ENCODE peak calls at places on chromosomes 16 and 17, in four cellular contexts. Y is left lung, G is Peyer's patch, N is HCT116. H is an unnamed sample.
A peak's percentile ranks its signal among the peaks of the same experiment; 100 is the strongest.

GRCh38 chr17:49193513-49194296 is 16.7 kb downstream of the GNGT2 start:
- DNase-seq in Y (peak; percentile 70), G (no peak), N (peak; percentile 33), H (no peak)

GRCh38 chr16:2056681-2057407 is 9.1 kb downstream of the TSC2 start:
- DNase-seq in Y (no peak), G (no peak), N (no peak), H (no peak)

GRCh38 chr16:15996432-15997109 is 47.2 kb downstream of the ABCC1 start:
- DNase-seq in Y (peak; percentile 41), G (no peak), N (peak; percentile 65), H (no peak)

GRCh38 chr16:57846078-57846697 is 43.9 kb upstream of the KIFC3 start:
- DNase-seq in Y (no peak), G (no peak), N (no peak), H (no peak)

GRCh38 chr17:59378621-59379194 is 47.3 kb downstream of the YPEL2 start:
- DNase-seq in Y (no peak), G (no peak), N (no peak), H (no peak)

GRCh38 chr17:81566461-81567126 is 14.4 kb upstream of the FAAP100 start:
- DNase-seq in Y (peak; percentile 75), G (peak; percentile 67), N (peak; percentile 41), H (no peak)

GRCh38 chr17:31558748-31559646 is 167.5 kb downstream of the RAB11FIP4 start:
- DNase-seq in Y (peak; percentile 80), G (peak; percentile 89), N (peak; percentile 42), H (no peak)

GRCh38 chr16:31211960-31212359 is 2.0 kb upstream of the TRIM72 start:
- DNase-seq in Y (no peak), G (no peak), N (no peak), H (no peak)

GRCh38 chr16:10895053-10895946 is 18.3 kb downstream of the CIITA start:
- DNase-seq in Y (no peak), G (no peak), N (no peak), H (no peak)

GRCh38 chr17:63534078-63534570 is 11.0 kb downstream of the KCNH6 start:
- DNase-seq in Y (no peak), G (no peak), N (no peak), H (no peak)

GRCh38 chr16:85913141-85913601 is 14.2 kb downstream of the IRF8 start:
- DNase-seq in Y (no peak), G (peak; percentile 38), N (no peak), H (no peak)
- H3K4me3 ChIP-seq in Y (no peak overlapping the region), G (no peak overlapping the region), N (no peak overlapping the region), H (no peak overlapping the region)

DNA sequence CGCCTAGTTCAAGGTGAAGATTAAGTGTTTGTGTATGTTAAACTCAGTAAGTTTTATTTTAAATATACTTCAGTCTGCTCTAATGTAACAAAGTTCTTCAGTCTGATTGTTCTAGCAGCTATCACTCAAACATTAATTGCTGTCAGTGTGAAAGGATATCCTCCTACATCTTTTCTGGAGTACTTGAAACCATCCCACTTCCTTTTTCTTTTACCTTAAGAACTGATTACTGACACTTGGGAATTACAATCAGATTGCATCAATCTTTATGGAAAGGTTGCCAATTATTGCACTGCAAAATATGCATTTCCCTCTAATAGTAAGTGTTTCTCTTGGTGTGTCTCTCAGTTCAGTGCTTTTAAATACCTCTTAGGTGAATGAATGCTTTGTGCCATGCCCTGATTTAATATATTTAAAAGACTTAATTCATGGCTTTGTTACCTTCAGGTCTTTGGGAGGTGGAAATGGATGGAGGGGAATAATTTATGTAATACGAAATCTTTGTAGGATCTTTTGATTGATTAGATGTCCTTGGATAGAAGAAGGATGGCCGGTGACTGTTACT is 16.6 kb downstream of the MRTFB start:
- DNase-seq in Y (no peak), G (no peak), N (no peak), H (no peak)
- H3K4me1 ChIP-seq in Y (peaks cover 23% of the 10 kb centered on the region), G (no peaks in the 10 kb centered on the region), N (peaks cover 13% of the 10 kb centered on the region), H (peaks cover 5% of the 10 kb centered on the region)

GRCh38 chr16:72532896-72533295 is 360.9 kb upstream of the PMFBP1 start:
- DNase-seq in Y (no peak), G (no peak), N (no peak), H (no peak)

DNA sequence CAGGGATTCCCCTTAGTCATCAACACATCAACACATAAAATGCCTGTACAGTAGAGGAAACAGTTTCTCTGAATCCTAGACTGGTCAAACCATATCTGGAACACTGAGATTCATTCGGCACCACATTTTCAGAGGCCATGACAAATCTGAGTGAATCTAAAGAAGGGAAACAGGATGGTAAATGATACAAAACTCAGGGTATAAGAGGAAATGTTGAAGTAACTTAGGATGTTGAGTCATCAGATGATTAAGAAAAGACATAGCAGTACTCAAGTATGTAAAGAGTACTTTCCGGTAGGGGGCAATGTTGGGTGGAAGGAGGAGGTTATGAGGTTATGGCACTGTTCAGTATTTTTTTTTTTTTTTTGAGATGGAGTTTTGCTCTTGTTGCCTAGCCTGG is 358.5 kb upstream of the PMFBP1 start:
- DNase-seq in Y (no peak), G (no peak), N (peak; percentile 4), H (no peak)
- TF ChIP-seq CTCF in Y (no peak), G (no peak), N (no peak), H (peak; percentile 45)

GRCh38 chr17:5866978-5867377 is 203.2 kb upstream of the WSCD1 start:
- DNase-seq in Y (no peak), G (no peak), N (no peak), H (no peak)
- H3K4me3 ChIP-seq in Y (no peak overlapping the region), G (no peak overlapping the region), N (no peak overlapping the region), H (no peak overlapping the region)

H was measured in RWPE2.